ENCODE peak calls at places on chromosomes 13 and 19, in eight cellular contexts. U, Z, P, E, W, O, M and D are unnamed samples.
A peak's percentile ranks its signal among the peaks of the same experiment; 100 is the strongest.

GRCh38 chr13:27915301-27916207 is 4.2 kb upstream of the PDX1 start:
- DNase-seq in U (no peak), Z (no peak), P (no peak), E (no peak), W (peak; percentile 35), O (no peak), M (no peak), D (no peak)

GRCh38 chr19:39384839-39385568 is 5.9 kb downstream of the PAF1 start:
- DNase-seq in U (no peak), Z (no peak), P (no peak), E (no peak), W (no peak), O (no peak), M (no peak), D (no peak)

GRCh38 chr13:79837741-79838450 is 356.9 kb downstream of the NDFIP2 start:
- DNase-seq in U (no peak), Z (peak; percentile 20), P (no peak), E (no peak), W (peak; percentile 51), O (no peak), M (no peak), D (no peak)

GRCh38 chr19:32866564-32867265 is 2.9 kb downstream of the SLC7A9 start:
- DNase-seq in U (no peak), Z (no peak), P (no peak), E (no peak), W (no peak), O (no peak), M (no peak), D (no peak)

GRCh38 chr19:48603850-48604249 is 2.7 kb upstream of the SPACA4 start:
- DNase-seq in U (no peak), Z (no peak), P (no peak), E (no peak), W (no peak), O (no peak), M (no peak), D (no peak)

GRCh38 chr19:17829855-17830566 is 8.7 kb upstream of the INSL3 start:
- DNase-seq in U (no peak), Z (peak; percentile 31), P (peak; percentile 72), E (peak; percentile 33), W (no peak), O (peak; percentile 87), M (peak; percentile 46), D (no peak)

GRCh38 chr19:7772752-7773291 is 9.8 kb downstream of the CLEC4M start:
- DNase-seq in U (no peak), Z (peak; percentile 80), P (no peak), E (no peak), W (peak; percentile 76), O (no peak), M (no peak), D (peak; percentile 78)

GRCh38 chr13:99471231-99472202 is 29.8 kb upstream of the TM9SF2 start:
- DNase-seq in U (no peak), Z (peak; percentile 30), P (no peak), E (no peak), W (peak; percentile 32), O (no peak), M (no peak), D (no peak)

GRCh38 chr13:110329798-110330461 is 22.8 kb downstream of the COL4A2 start:
- DNase-seq in U (no peak), Z (peak; percentile 49), P (no peak), E (no peak), W (no peak), O (no peak), M (no peak), D (no peak)

GRCh38 chr19:8155318-8155717 is 5.9 kb upstream of the FBN3 start:
- DNase-seq in U (no peak), Z (no peak), P (no peak), E (no peak), W (no peak), O (no peak), M (no peak), D (no peak)

GRCh38 chr13:113837554-113838355 is 26.1 kb downstream of the GAS6 start:
- DNase-seq in U (peak; percentile 93), Z (peak; percentile 98), P (no peak), E (peak; percentile 84), W (peak; percentile 98), O (peak; percentile 62), M (no peak), D (peak; percentile 87)

GRCh38 chr13:104823709-104824108 is 1711.8 kb downstream of the EFNB2 start:
- DNase-seq in U (no peak), Z (no peak), P (no peak), E (no peak), W (no peak), O (no peak), M (no peak), D (no peak)

GRCh38 chr19:39705578-39706188 is 1.4 kb downstream of the LGALS14 start:
- DNase-seq in U (no peak), Z (peak; percentile 8), P (no peak), E (no peak), W (no peak), O (no peak), M (no peak), D (no peak)

GRCh38 chr13:40116008-40116407 is 460.5 kb downstream of the COG6 start:
- DNase-seq in U (no peak), Z (peak; percentile 96), P (no peak), E (peak; percentile 79), W (peak; percentile 94), O (peak; percentile 60), M (no peak), D (peak; percentile 85)

GRCh38 chr13:50080856-50081105 is 65.5 kb downstream of the KCNRG start:
- DNase-seq in U (no peak), Z (no peak), P (peak; percentile 27), E (no peak), W (peak; percentile 55), O (no peak), M (no peak), D (no peak)

GRCh38 chr19:8815780-8816179 is 16.3 kb downstream of the ZNF558 start:
- DNase-seq in U (no peak), Z (no peak), P (no peak), E (no peak), W (no peak), O (no peak), M (no peak), D (no peak)

GRCh38 chr19:49223472-49223871 is 65.9 kb downstream of the TRPM4 start:
- DNase-seq in U (no peak), Z (no peak), P (no peak), E (no peak), W (no peak), O (no peak), M (no peak), D (no peak)

GRCh38 chr19:5138606-5139594 is 170.0 kb downstream of the KDM4B start:
- DNase-seq in U (no peak), Z (peak; percentile 95), P (no peak), E (peak; percentile 71), W (peak; percentile 79), O (no peak), M (no peak), D (no peak)

GRCh38 chr19:48794291-48794690 is 16.5 kb downstream of the BCAT2 start:
- DNase-seq in U (no peak), Z (no peak), P (no peak), E (no peak), W (no peak), O (no peak), M (no peak), D (no peak)

GRCh38 chr13:44068169-44068568 is 188.5 kb downstream of the LACC1 start:
- DNase-seq in U (no peak), Z (peak; percentile 56), P (no peak), E (no peak), W (peak; percentile 47), O (no peak), M (no peak), D (peak; percentile 6)

GRCh38 chr13:111365149-111366005 is 44.9 kb downstream of the TEX29 start:
- DNase-seq in U (no peak), Z (no peak), P (no peak), E (no peak), W (no peak), O (no peak), M (no peak), D (no peak)

GRCh38 chr13:99895999-99896695 is 75.4 kb downstream of the ZIC5 start:
- DNase-seq in U (no peak), Z (no peak), P (peak; percentile 47), E (no peak), W (no peak), O (no peak), M (no peak), D (no peak)

GRCh38 chr13:76968041-76968440 is 19.7 kb downstream of the ACOD1 start:
- DNase-seq in U (no peak), Z (no peak), P (no peak), E (no peak), W (no peak), O (no peak), M (no peak), D (no peak)

GRCh38 chr13:30736921-30737320 is 1.6 kb downstream of the ALOX5AP start:
- DNase-seq in U (no peak), Z (no peak), P (no peak), E (no peak), W (no peak), O (no peak), M (no peak), D (no peak)

GRCh38 chr19:34667349-34668076 is 9.4 kb downstream of the SCGB2B2 start:
- DNase-seq in U (no peak), Z (peak; percentile 17), P (no peak), E (no peak), W (no peak), O (no peak), M (no peak), D (no peak)

GRCh38 chr13:36418022-36418805 is 14.1 kb upstream of the CCNA1 start:
- DNase-seq in U (no peak), Z (peak; percentile 72), P (no peak), E (no peak), W (peak; percentile 57), O (no peak), M (no peak), D (no peak)
- H3K27ac ChIP-seq in U (no peak overlapping the region), Z (no peak overlapping the region), P (no peak overlapping the region), E (no peak overlapping the region), W (no peak overlapping the region), O (no peak overlapping the region), M (no peak overlapping the region), D (peak overlapping the region; percentile 15)

GRCh38 chr19:54460230-54461005 is 3.2 kb downstream of the LENG9 start:
- DNase-seq in U (no peak), Z (no peak), P (no peak), E (no peak), W (no peak), O (no peak), M (no peak), D (no peak)
- H3K27ac ChIP-seq in U (no peak overlapping the region), Z (no peak overlapping the region), P (no peak overlapping the region), E (peak overlapping the region; percentile 96), W (no peak overlapping the region), O (no peak overlapping the region), M (peak overlapping the region; percentile 86), D (no peak overlapping the region)

GRCh38 chr13:23506071-23506820 is 64.0 kb upstream of the TNFRSF19 start:
- DNase-seq in U (no peak), Z (peak; percentile 12), P (no peak), E (no peak), W (no peak), O (no peak), M (no peak), D (no peak)
- H3K27ac ChIP-seq in U (no peak overlapping the region), Z (peak overlapping the region; percentile 68), P (no peak overlapping the region), E (no peak overlapping the region), W (no peak overlapping the region), O (no peak overlapping the region), M (no peak overlapping the region), D (no peak overlapping the region)

DNA sequence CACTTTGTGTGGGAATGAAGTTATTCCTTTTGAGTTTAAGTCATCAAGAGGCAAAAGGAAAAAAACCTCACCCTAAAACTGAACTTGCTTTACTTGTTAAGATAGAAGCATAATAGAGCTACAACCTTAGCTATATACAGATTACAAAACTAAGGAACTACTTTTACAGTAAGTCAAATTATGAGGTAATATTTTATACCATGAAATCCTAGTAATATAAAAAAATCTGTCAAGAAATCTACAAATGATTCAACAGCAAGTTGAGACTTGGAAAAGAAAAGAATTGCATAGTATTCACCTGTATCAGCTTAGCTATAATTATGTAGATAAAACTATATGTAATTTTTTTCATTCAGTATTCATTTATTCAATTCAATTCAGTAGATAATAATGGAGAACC is 335.3 kb downstream of the KLF5 start:
- DNase-seq in U (no peak), Z (no peak), P (no peak), E (no peak), W (peak; percentile 27), O (no peak), M (no peak), D (no peak)
- H3K27ac ChIP-seq in U (no peak overlapping the region), Z (no peak overlapping the region), P (no peak overlapping the region), E (no peak overlapping the region), W (no peak overlapping the region), O (no peak overlapping the region), M (no peak overlapping the region), D (peak overlapping the region; percentile 39)